ENCODE peak calls at places on chromosome 14, in four cellular contexts. K is RPMI7951, E is C1 segment of cervical spinal cord, A is lung microvascular endothelial cell. P is an unnamed sample.

GRCh38 chr14:72822946-72823611 is 70.8 kb downstream of the DPF3 start:
- DNase-seq in A (no peak), E (no peak), K (peak; percentile 50), P (no peak)

GRCh38 chr14:96098309-96098998 is 59.3 kb downstream of the C14orf132 start:
- DNase-seq in K (peak; percentile 72), E (peak; percentile 37), A (peak; percentile 48), P (no peak)

GRCh38 chr14:80356413-80356812 is 145.1 kb upstream of the DIO2 start:
- DNase-seq in A (peak; percentile 4), E (no peak), K (peak; percentile 5), P (no peak)

GRCh38 chr14:96307434-96307833 is 51.4 kb downstream of the BDKRB1 start:
- DNase-seq in A (no peak), K (no peak), E (no peak), P (no peak)

GRCh38 chr14:74356892-74357575 is 8.8 kb downstream of the VRTN start:
- DNase-seq in A (no peak), K (no peak), E (no peak), P (no peak)

GRCh38 chr14:90857866-90858265 is 41.6 kb upstream of the TTC7B start:
- DNase-seq in A (peak; percentile 64), K (peak; percentile 32), E (no peak), P (no peak)

GRCh38 chr14:61765225-61765943 is 3.2 kb downstream of the SNAPC1 start:
- DNase-seq in E (no peak), A (peak; percentile 11), K (peak; percentile 72), P (no peak)

GRCh38 chr14:103543721-103544626 is 15.0 kb downstream of the TRMT61A start:
- DNase-seq in A (peak; percentile 39), K (no peak), E (peak; percentile 73), P (no peak)

GRCh38 chr14:100767788-100768536 is 41.3 kb downstream of the DLK1 start:
- DNase-seq in K (no peak), E (no peak), A (no peak), P (no peak)

GRCh38 chr14:54338696-54339317 is 58.0 kb upstream of the CDKN3 start:
- DNase-seq in E (no peak), K (peak; percentile 64), A (no peak), P (peak; percentile 8)

GRCh38 chr14:95527392-95528002 is 7.4 kb upstream of the GLRX5 start:
- DNase-seq in A (peak; percentile 71), K (peak; percentile 63), E (no peak), P (no peak)

GRCh38 chr14:72128629-72129028 is 196.4 kb downstream of the RGS6 start:
- DNase-seq in E (no peak), A (no peak), K (no peak), P (peak; percentile 72)

GRCh38 chr14:32457213-32457920 is 128.3 kb downstream of the AKAP6 start:
- DNase-seq in E (no peak), K (no peak), A (no peak), P (no peak)

GRCh38 chr14:90678420-90678819 is 137.8 kb downstream of the TTC7B start:
- DNase-seq in K (no peak), E (no peak), A (no peak), P (no peak)

GRCh38 chr14:62168564-62169155 is 406.4 kb downstream of the SNAPC1 start:
- DNase-seq in A (no peak), K (no peak), E (no peak), P (no peak)

GRCh38 chr14:35051796-35052195 is 5.7 kb downstream of the FAM177A1 start:
- DNase-seq in E (no peak), A (no peak), K (no peak), P (no peak)

GRCh38 chr14:77947372-77947771 is 147.5 kb downstream of the ADCK1 start:
- DNase-seq in E (no peak), K (no peak), A (no peak), P (no peak)

GRCh38 chr14:63908667-63909264 is 56.0 kb downstream of the SYNE2 start:
- DNase-seq in E (no peak), A (peak; percentile 23), K (no peak), P (no peak)

GRCh38 chr14:40096968-40097367 is 664.7 kb upstream of the FBXO33 start:
- DNase-seq in A (no peak), K (no peak), E (no peak), P (no peak)

GRCh38 chr14:103267226-103267625 is 66.8 kb upstream of the EIF5 start:
- DNase-seq in A (no peak), K (no peak), E (no peak), P (no peak)

GRCh38 chr14:85542623-85543022 is 12.7 kb downstream of the FLRT2 start:
- DNase-seq in K (no peak), A (peak; percentile 20), E (no peak), P (no peak)

GRCh38 chr14:100408350-100409015 is 85.3 kb downstream of the SLC25A47 start:
- DNase-seq in E (no peak), A (no peak), K (peak; percentile 80), P (no peak)

GRCh38 chr14:89399594-89400068 is 17.4 kb downstream of the FOXN3 start:
- DNase-seq in K (peak; percentile 58), E (no peak), A (peak; percentile 90), P (no peak)

GRCh38 chr14:100375273-100375962 is 52.3 kb downstream of the SLC25A47 start:
- DNase-seq in E (peak; percentile 32), K (peak; percentile 92), A (peak; percentile 98), P (peak; percentile 24)

GRCh38 chr14:51473808-51474207 is 177.9 kb upstream of the FRMD6 start:
- DNase-seq in E (no peak), K (peak; percentile 78), A (no peak), P (no peak)

GRCh38 chr14:73758392-73759182 is 44.4 kb upstream of the PNMA1 start:
- DNase-seq in K (peak; percentile 69), A (peak; percentile 75), E (peak; percentile 46), P (peak; percentile 92)

GRCh38 chr14:68922201-68922613 is 56.9 kb downstream of the ACTN1 start:
- DNase-seq in K (no peak), A (no peak), E (no peak), P (no peak)

GRCh38 chr14:80213602-80214001 is 2.3 kb upstream of the DIO2 start:
- DNase-seq in K (peak; percentile 44), A (peak; percentile 61), E (no peak), P (peak; percentile 19)

GRCh38 chr14:90970167-90970600 is 90.3 kb downstream of the RPS6KA5 start:
- DNase-seq in A (no peak), E (no peak), K (peak; percentile 24), P (no peak)

GRCh38 chr14:51581017-51581881 is 70.5 kb upstream of the FRMD6 start:
- DNase-seq in A (no peak), E (no peak), K (peak; percentile 64), P (no peak)

GRCh38 chr14:86430807-86431206 is 900.9 kb downstream of the FLRT2 start:
- DNase-seq in K (no peak), E (no peak), A (no peak), P (no peak)

GRCh38 chr14:87148655-87149054 is 844.3 kb downstream of the GALC start:
- DNase-seq in E (no peak), K (no peak), A (no peak), P (no peak)

GRCh38 chr14:63654346-63654745 is 12.7 kb upstream of the WDR89 start:
- DNase-seq in K (no peak), A (no peak), E (no peak), P (no peak)

GRCh38 chr14:24741871-24742270 is 107.9 kb upstream of the GZMB start:
- DNase-seq in A (peak; percentile 38), E (no peak), K (peak; percentile 70), P (no peak)

GRCh38 chr14:46819117-46819516 is 167.5 kb upstream of the RPL10L start:
- DNase-seq in K (no peak), A (no peak), E (no peak), P (no peak)

GRCh38 chr14:90703841-90704240 is 112.4 kb downstream of the TTC7B start:
- DNase-seq in A (peak; percentile 14), K (no peak), E (no peak), P (no peak)

GRCh38 chr14:51609251-51609986 is 42.3 kb upstream of the FRMD6 start:
- DNase-seq in A (no peak), E (no peak), K (peak; percentile 42), P (no peak)

GRCh38 chr14:63974176-63974575 is 121.4 kb downstream of the SYNE2 start:
- DNase-seq in E (no peak), K (no peak), A (no peak), P (no peak)

GRCh38 chr14:68244272-68244975 is 424.8 kb downstream of the RAD51B start:
- DNase-seq in A (no peak), K (peak; percentile 59), E (no peak), P (no peak)